ENCODE peak calls at places on chromosomes 16 and 17, in seven cellular contexts. M is Panc1, N is H1, E is HCT116, P is GM12878, L is K562, A is HepG2. J is an unnamed sample.

GRCh38 chr17:41672153-41672552 is 16.5 kb upstream of the EIF1 start:
- DNase-seq in M (no peak), N (no peak), E (no peak), P (no peak), L (no peak), A (no peak), J (no peak)

GRCh38 chr17:39183045-39183444 is 14.4 kb downstream of the CACNB1 start:
- DNase-seq in M (no peak), N (no peak), E (no peak), P (no peak), L (no peak), A (no peak), J (no peak)

GRCh38 chr16:84924339-84925091 is 86.8 kb downstream of the ZDHHC7 start:
- DNase-seq in M (no peak), N (no peak), E (no peak), P (no peak), L (peak), A (peak), J (no peak)

GRCh38 chr17:73211745-73212144 is 18.9 kb downstream of the COG1 start:
- DNase-seq in M (no peak), N (no peak), E (no peak), P (no peak), L (no peak), A (no peak), J (no peak)

GRCh38 chr17:10631048-10631700 is 25.9 kb downstream of the MYH3 start:
- DNase-seq in M (no peak), N (peak), E (no peak), P (no peak), L (peak), A (no peak), J (peak)

GRCh38 chr17:29007456-29008455 is 1.9 kb upstream of the SEZ6 start:
- DNase-seq in M (peak), N (no peak), E (peak), P (no peak), L (no peak), A (no peak), J (no peak)

GRCh38 chr17:43316522-43317142 is 82.2 kb upstream of the ARL4D start:
- DNase-seq in M (no peak), N (no peak), E (no peak), P (no peak), L (peak), A (no peak), J (no peak)

GRCh38 chr16:7744546-7745294 is 412.1 kb downstream of the RBFOX1 start:
- DNase-seq in M (no peak), N (no peak), E (no peak), P (no peak), L (no peak), A (no peak), J (no peak)

GRCh38 chr17:37702605-37703004 is 42.3 kb downstream of the HNF1B start:
- DNase-seq in M (no peak), N (no peak), E (peak), P (no peak), L (no peak), A (no peak), J (no peak)

GRCh38 chr17:55674107-55674506 is 48.6 kb downstream of the TMEM100 start:
- DNase-seq in M (no peak), N (no peak), E (no peak), P (no peak), L (no peak), A (no peak), J (no peak)

GRCh38 chr16:65336169-65336568 is 214.3 kb upstream of the CDH11 start:
- DNase-seq in M (no peak), N (no peak), E (no peak), P (no peak), L (no peak), A (no peak), J (no peak)

GRCh38 chr16:17356243-17356933 is 114.4 kb downstream of the XYLT1 start:
- DNase-seq in M (no peak), N (no peak), E (no peak), P (no peak), L (no peak), A (no peak), J (no peak)

GRCh38 chr17:70017941-70018340 is 57.1 kb upstream of the KCNJ16 start:
- DNase-seq in M (no peak), N (no peak), E (no peak), P (no peak), L (no peak), A (no peak), J (no peak)

GRCh38 chr16:13697568-13697967 is 222.4 kb upstream of the ERCC4 start:
- DNase-seq in M (no peak), N (no peak), E (no peak), P (no peak), L (no peak), A (no peak), J (no peak)

GRCh38 chr17:15185625-15185991 is 79.5 kb downstream of the PMP22 start:
- DNase-seq in M (no peak), N (no peak), E (no peak), P (no peak), L (no peak), A (no peak), J (no peak)

GRCh38 chr16:66064811-66065530 is 301.5 kb upstream of the CDH5 start:
- DNase-seq in M (no peak), N (no peak), E (no peak), P (no peak), L (no peak), A (no peak), J (no peak)

GRCh38 chr17:64411999-64412771 is 21.5 kb upstream of the PECAM1 start:
- DNase-seq in M (no peak), N (peak), E (no peak), P (no peak), L (no peak), A (no peak), J (no peak)

GRCh38 chr16:14510939-14511797 is 118.9 kb downstream of the PARN start:
- DNase-seq in M (no peak), N (no peak), E (no peak), P (no peak), L (no peak), A (peak), J (no peak)

GRCh38 chr16:1973461-1974156 is 1.8 kb downstream of the TBL3 start:
- DNase-seq in M (no peak), N (no peak), E (no peak), P (no peak), L (no peak), A (no peak), J (no peak)

GRCh38 chr16:11203111-11203623 is 52.8 kb downstream of the SOCS1 start:
- DNase-seq in M (no peak), N (no peak), E (no peak), P (no peak), L (no peak), A (no peak), J (no peak)

GRCh38 chr17:27549251-27549919 is 81.6 kb upstream of the LGALS9 start:
- DNase-seq in M (no peak), N (no peak), E (no peak), P (no peak), L (no peak), A (no peak), J (no peak)

GRCh38 chr17:74305865-74306654 is 20.0 kb upstream of the KIF19 start:
- DNase-seq in M (no peak), N (no peak), E (no peak), P (no peak), L (no peak), A (no peak), J (no peak)

GRCh38 chr17:74303300-74303699 is 22.7 kb upstream of the KIF19 start:
- DNase-seq in M (no peak), N (no peak), E (no peak), P (no peak), L (no peak), A (no peak), J (no peak)

GRCh38 chr17:74309902-74310301 is 16.1 kb upstream of the KIF19 start:
- DNase-seq in M (no peak), N (no peak), E (no peak), P (no peak), L (no peak), A (no peak), J (no peak)

DNA sequence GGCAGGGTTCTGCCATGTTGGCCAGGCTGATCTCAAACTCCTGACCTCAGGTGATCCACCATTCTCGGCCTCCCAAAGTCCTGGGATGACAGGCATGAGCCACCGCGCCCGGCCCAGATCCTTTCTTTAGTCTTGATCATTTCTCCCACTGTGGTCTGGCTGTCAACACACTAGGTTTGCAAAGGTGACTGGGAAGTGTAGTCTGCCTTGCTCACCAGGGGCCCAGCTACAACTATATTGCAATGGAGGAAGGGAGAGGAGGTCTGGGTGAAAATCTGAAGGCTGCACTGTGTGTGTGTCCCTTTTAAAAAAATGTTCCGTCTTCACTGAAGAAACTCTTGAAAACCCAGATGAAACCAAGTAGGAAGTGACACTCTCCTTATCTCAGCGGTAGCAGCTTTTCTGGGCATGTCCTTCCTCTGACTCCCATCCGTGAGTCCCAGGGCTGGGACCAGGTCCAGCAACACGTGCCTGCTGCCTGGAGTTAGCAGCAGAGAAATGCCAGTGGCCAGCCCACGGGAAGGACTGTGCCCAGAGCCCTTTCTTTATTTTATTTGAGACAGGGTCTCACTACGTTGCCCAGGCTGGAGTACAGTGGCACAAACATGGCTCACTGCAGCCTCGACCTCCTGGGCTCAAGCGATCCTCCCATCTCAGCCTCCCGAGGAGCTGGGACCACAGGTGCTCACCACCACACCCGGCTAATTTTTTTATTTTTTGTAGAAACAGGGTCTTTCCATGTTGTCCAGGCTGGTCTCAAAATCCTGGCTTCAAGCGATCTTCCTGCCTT is 17.8 kb upstream of the KIF19 start:
- DNase-seq in M (no peak), N (no peak), E (no peak), P (no peak), L (peak), A (no peak), J (no peak)
- TF ChIP-seq SIN3A in M (no peak), N (no peak), E (no peak), P (no peak), L (no peak), A (no peak), J (no peak)

GRCh38 chr17:45672301-45672700 is 111.8 kb upstream of the CRHR1 start:
- DNase-seq in M (no peak), N (no peak), E (no peak), P (no peak), L (peak), A (no peak), J (no peak)
- TF ChIP-seq SIN3A in M (no peak), N (no peak), E (no peak), P (no peak), L (no peak), A (no peak), J (no peak)

GRCh38 chr17:79242393-79242792 is 167.8 kb downstream of the ENGASE start:
- DNase-seq in M (no peak), N (no peak), E (no peak), P (no peak), L (no peak), A (no peak), J (no peak)
- TF ChIP-seq SIN3A in M (no peak), N (no peak), E (no peak), P (no peak), L (no peak), A (no peak), J (no peak)

GRCh38 chr16:74372369-74372768 is 3.7 kb upstream of the NPIPB15 start:
- DNase-seq in M (no peak), N (no peak), E (no peak), P (no peak), L (peak), A (no peak), J (peak)
- TF ChIP-seq SIN3A in M (no peak), N (no peak), E (no peak), P (no peak), L (no peak), A (no peak), J (no peak)

DNA sequence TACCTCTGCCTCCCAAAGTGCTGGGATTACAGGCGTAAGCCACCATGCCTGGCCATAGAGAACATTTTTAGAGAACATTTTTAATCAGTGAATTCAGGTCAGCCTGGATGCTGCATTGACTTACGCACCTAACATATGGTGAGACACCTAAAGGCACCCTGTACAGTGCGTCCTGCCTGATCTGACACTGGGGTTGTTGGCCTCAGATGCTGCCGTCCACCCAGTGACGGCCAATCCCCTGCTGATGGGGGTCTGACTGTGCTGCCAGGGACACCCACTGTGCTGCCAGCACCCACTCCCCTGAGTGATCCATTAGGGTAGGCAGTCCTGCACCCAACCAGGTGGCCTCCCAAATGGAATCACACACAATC is 38.5 kb downstream of the WNT3 start:
- DNase-seq in M (no peak), N (no peak), E (no peak), P (no peak), L (no peak), A (no peak), J (peak)
- TF ChIP-seq SIN3A in M (no peak), N (no peak), E (no peak), P (no peak), L (no peak), A (no peak), J (no peak)

GRCh38 chr16:88905563-88905962 is 39.1 kb upstream of the PABPN1L start:
- DNase-seq in M (no peak), N (peak), E (no peak), P (no peak), L (peak), A (no peak), J (peak)
- TF ChIP-seq SIN3A in M (no peak), N (no peak), E (no peak), P (no peak), L (peak), A (no peak), J (no peak)

GRCh38 chr17:2797226-2797625 is 988 bp downstream of the RAP1GAP2 start:
- DNase-seq in M (no peak), N (no peak), E (no peak), P (no peak), L (no peak), A (no peak), J (peak)

GRCh38 chr17:2798188-2798587 is 1.9 kb downstream of the RAP1GAP2 start:
- DNase-seq in M (no peak), N (no peak), E (no peak), P (no peak), L (no peak), A (no peak), J (no peak)

GRCh38 chr17:2795412-2796163 is 650 bp upstream of the RAP1GAP2 start:
- DNase-seq in M (no peak), N (no peak), E (no peak), P (no peak), L (no peak), A (no peak), J (no peak)

GRCh38 chr17:2797632-2798031 is 1.4 kb downstream of the RAP1GAP2 start:
- DNase-seq in M (no peak), N (no peak), E (no peak), P (no peak), L (no peak), A (no peak), J (peak)

GRCh38 chr17:2796164-2797140 is at the start of gene RAP1GAP2:
- DNase-seq in M (no peak), N (no peak), E (no peak), P (no peak), L (peak), A (no peak), J (no peak)
- TF ChIP-seq SIN3A in M (no peak), N (no peak), E (no peak), P (no peak), L (no peak), A (no peak), J (no peak)

DNA sequence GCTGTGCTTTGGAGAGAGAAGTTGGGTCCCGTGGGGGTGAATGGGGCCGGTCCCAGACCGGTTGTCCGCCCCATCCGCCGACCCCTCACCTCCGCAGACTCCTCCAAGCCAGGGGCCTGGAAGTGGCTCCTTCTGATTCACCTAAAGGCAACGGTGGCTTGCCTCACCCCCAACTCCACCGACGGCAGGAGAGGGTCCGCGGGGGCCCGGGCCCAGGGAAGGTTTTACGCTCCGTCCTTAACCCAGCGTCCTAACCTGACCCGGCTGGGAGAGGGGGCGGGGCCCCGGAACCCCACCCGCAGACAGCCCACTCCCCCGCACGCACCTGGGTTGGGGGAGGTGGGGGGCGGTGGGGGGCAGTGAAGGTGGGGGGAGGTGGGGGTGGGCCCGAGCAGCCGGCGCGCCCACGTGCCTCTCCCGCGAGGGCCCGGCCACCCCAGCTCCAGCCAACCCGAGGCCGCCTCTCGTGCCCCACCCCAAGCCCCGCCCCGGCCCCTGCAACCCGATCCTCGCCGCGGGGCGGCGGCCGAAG is 12.7 kb upstream of the CD300A start:
- DNase-seq in M (no peak), N (peak), E (no peak), P (no peak), L (peak), A (no peak), J (peak)
- TF ChIP-seq SIN3A in M (no peak), N (no peak), E (no peak), P (no peak), L (no peak), A (no peak), J (no peak)

J was measured in SK-N-SH.